ENCODE peak calls at places on chromosome 10, in six cellular contexts. One of them, this sample, is unnamed.
A peak's percentile ranks its signal among the peaks of the same experiment; 100 is the strongest.

GRCh38 chr10:119253433-119254174 is 46.2 kb downstream of the GRK5 start:
- DNase-seq in GM04504: peak; percentile 91
- DNase-seq in neural crest cell: no peak
- DNase-seq in T-helper 22 cell: no peak
- DNase-seq in hypothalamus: no peak
- DNase-seq in B cell: no peak
- DNase-seq in this sample: peak; percentile 85

GRCh38 chr10:70118196-70118595 is 14.4 kb downstream of the AIFM2 start:
- DNase-seq in GM04504: no peak
- DNase-seq in neural crest cell: no peak
- DNase-seq in T-helper 22 cell: no peak
- DNase-seq in hypothalamus: no peak
- DNase-seq in B cell: no peak
- DNase-seq in this sample: no peak

GRCh38 chr10:131046194-131046593 is 265.3 kb downstream of the TCERG1L start:
- DNase-seq in GM04504: no peak
- DNase-seq in neural crest cell: no peak
- DNase-seq in T-helper 22 cell: no peak
- DNase-seq in hypothalamus: no peak
- DNase-seq in B cell: no peak
- DNase-seq in this sample: no peak

GRCh38 chr10:27240212-27240890 is at the start of gene ACBD5:
- DNase-seq in GM04504: peak; percentile 74
- DNase-seq in neural crest cell: peak; percentile 72
- DNase-seq in T-helper 22 cell: peak; percentile 68
- DNase-seq in hypothalamus: peak; percentile 76
- DNase-seq in B cell: peak; percentile 82
- DNase-seq in this sample: peak; percentile 17

GRCh38 chr10:99740933-99741559 is 9.0 kb downstream of the CUTC start:
- DNase-seq in GM04504: no peak
- DNase-seq in neural crest cell: no peak
- DNase-seq in T-helper 22 cell: no peak
- DNase-seq in hypothalamus: no peak
- DNase-seq in B cell: no peak
- DNase-seq in this sample: no peak

GRCh38 chr10:95798307-95798850 is 42.4 kb downstream of the ENTPD1 start:
- DNase-seq in GM04504: no peak
- DNase-seq in neural crest cell: no peak
- DNase-seq in T-helper 22 cell: no peak
- DNase-seq in hypothalamus: no peak
- DNase-seq in B cell: no peak
- DNase-seq in this sample: no peak

GRCh38 chr10:71577345-71577744 is 142.2 kb downstream of the C10orf105 start:
- DNase-seq in GM04504: no peak
- DNase-seq in neural crest cell: no peak
- DNase-seq in T-helper 22 cell: no peak
- DNase-seq in hypothalamus: no peak
- DNase-seq in B cell: no peak
- DNase-seq in this sample: no peak

GRCh38 chr10:118978998-118979350 is 50.5 kb upstream of the NANOS1 start:
- DNase-seq in GM04504: no peak
- DNase-seq in neural crest cell: no peak
- DNase-seq in T-helper 22 cell: no peak
- DNase-seq in hypothalamus: no peak
- DNase-seq in B cell: no peak
- DNase-seq in this sample: no peak

GRCh38 chr10:125550362-125550761 is 132.6 kb downstream of the TEX36 start:
- DNase-seq in GM04504: no peak
- DNase-seq in neural crest cell: no peak
- DNase-seq in T-helper 22 cell: no peak
- DNase-seq in hypothalamus: no peak
- DNase-seq in B cell: no peak
- DNase-seq in this sample: no peak

This sample was measured in AG09309.